ENCODE peak calls at places on chromosomes 6 and 20, in four cellular contexts. R is mucosa of descending colon, O is colonic mucosa, W is cardiac muscle cell. A is an unnamed sample.

GRCh38 chr20:2197166-2197565 is 95.5 kb downstream of the STK35 start:
- DNase-seq in R (no peak), W (no peak), O (no peak), A (no peak)

GRCh38 chr6:169782966-169783760 is 31.7 kb downstream of the ERMARD start:
- DNase-seq in O (no peak), R (no peak), W (no peak), A (no peak)

GRCh38 chr6:151004415-151005024 is 139.0 kb downstream of the MTHFD1L start:
- DNase-seq in O (no peak), W (peak; percentile 96), R (no peak), A (no peak)

GRCh38 chr6:34526241-34526972 is 29.7 kb downstream of the SPDEF start:
- DNase-seq in W (no peak), R (no peak), O (no peak), A (no peak)

GRCh38 chr6:2885967-2886731 is 17.0 kb downstream of the SERPINB9 start:
- DNase-seq in W (no peak), R (no peak), O (no peak), A (no peak)

GRCh38 chr20:4083103-4083864 is 67.9 kb upstream of the RNF24 start:
- DNase-seq in O (no peak), W (no peak), R (no peak), A (no peak)

GRCh38 chr6:45930419-45931059 is 85.1 kb downstream of the CLIC5 start:
- DNase-seq in R (peak; percentile 76), W (peak; percentile 81), O (peak; percentile 79), A (peak; percentile 54)

GRCh38 chr6:113642714-113643442 is 214.3 kb upstream of the MARCKS start:
- DNase-seq in W (peak; percentile 26), O (peak; percentile 95), R (no peak), A (peak; percentile 82)

GRCh38 chr20:58107533-58107932 is 120.9 kb downstream of the ANKRD60 start:
- DNase-seq in O (no peak), W (no peak), R (no peak), A (no peak)

GRCh38 chr6:98840385-98840784 is 6.0 kb downstream of the POU3F2 start:
- DNase-seq in R (no peak), O (no peak), W (no peak), A (no peak)

GRCh38 chr6:159493888-159494632 is 199.0 kb downstream of the SOD2 start:
- DNase-seq in O (no peak), W (peak; percentile 4), R (no peak), A (no peak)

GRCh38 chr6:41895300-41896233 is at the start of gene USP49:
- DNase-seq in R (peak; percentile 91), W (peak; percentile 92), O (peak; percentile 92), A (peak; percentile 97)

GRCh38 chr20:5890773-5891441 is 59.4 kb downstream of the TRMT6 start:
- DNase-seq in O (no peak), W (no peak), R (no peak), A (no peak)

GRCh38 chr20:16952965-16953364 is 204.8 kb downstream of the OTOR start:
- DNase-seq in W (no peak), O (no peak), R (no peak), A (no peak)

GRCh38 chr20:16821211-16822089 is 73.3 kb downstream of the OTOR start:
- DNase-seq in O (no peak), R (no peak), W (peak; percentile 61), A (peak; percentile 42)

GRCh38 chr20:36493013-36493800 is 48.1 kb upstream of the MYL9 start:
- DNase-seq in R (peak; percentile 28), W (no peak), O (peak; percentile 51), A (no peak)

DNA sequence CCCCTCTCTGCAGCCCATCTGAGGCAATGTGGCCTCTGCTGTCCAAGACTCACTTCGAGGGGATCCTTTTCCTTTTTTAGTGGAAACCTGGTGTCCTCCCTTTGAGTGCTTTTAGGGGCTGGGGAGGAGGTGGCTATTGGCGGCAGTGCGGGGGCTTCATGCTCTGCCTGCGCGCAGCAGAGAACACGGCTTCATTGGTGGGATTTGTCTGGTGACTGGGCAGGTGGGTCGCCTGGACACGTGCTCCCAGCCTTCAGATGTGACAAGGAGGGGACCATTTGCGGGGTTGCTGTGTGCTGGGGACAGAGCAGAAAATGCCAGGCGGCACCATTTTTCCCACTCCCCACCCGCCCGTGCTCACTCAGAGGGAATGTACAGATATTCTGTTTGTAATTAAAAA is 417.1 kb upstream of the SULF2 start:
- DNase-seq in R (no peak), O (no peak), W (no peak), A (no peak)
- H3K4me1 ChIP-seq in R (no peaks in the 10 kb centered on the region), O (no peaks in the 10 kb centered on the region), W (peaks cover 4% of the 10 kb centered on the region), A (peaks cover 9% of the 10 kb centered on the region)

GRCh38 chr6:37556884-37557644 is 57.4 kb upstream of the CCDC167 start:
- DNase-seq in W (no peak), R (no peak), O (no peak), A (no peak)

GRCh38 chr6:37555040-37555781 is 55.5 kb upstream of the CCDC167 start:
- DNase-seq in W (no peak), R (no peak), O (no peak), A (no peak)

GRCh38 chr6:37552267-37552666 is 52.6 kb upstream of the CCDC167 start:
- DNase-seq in W (no peak), R (no peak), O (no peak), A (no peak)

GRCh38 chr6:37551867-37552266 is 52.2 kb upstream of the CCDC167 start:
- DNase-seq in R (no peak), O (no peak), W (no peak), A (no peak)

DNA sequence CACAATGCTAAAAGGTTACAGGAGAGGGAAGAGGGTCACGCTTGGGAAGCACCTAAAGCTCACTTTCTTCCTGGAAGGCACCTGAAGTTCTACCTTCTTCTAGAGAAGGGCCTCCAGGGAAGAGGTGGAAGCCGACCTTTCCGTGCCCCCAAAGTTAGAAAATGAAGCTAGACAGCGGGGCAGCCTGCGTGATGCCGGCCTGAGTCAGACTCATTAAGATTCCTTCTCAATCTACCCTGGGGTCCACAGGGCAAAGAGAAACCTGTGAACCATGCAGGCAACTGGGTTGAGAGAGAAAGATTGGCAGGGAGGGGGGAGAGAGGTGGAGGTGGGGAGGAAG is 54.8 kb upstream of the CCDC167 start:
- DNase-seq in O (no peak), W (no peak), R (no peak), A (no peak)
- H3K4me1 ChIP-seq in O (no peaks in the 10 kb centered on the region), W (peaks cover 35% of the 10 kb centered on the region), R (no peaks in the 10 kb centered on the region), A (peaks cover 23% of the 10 kb centered on the region)

DNA sequence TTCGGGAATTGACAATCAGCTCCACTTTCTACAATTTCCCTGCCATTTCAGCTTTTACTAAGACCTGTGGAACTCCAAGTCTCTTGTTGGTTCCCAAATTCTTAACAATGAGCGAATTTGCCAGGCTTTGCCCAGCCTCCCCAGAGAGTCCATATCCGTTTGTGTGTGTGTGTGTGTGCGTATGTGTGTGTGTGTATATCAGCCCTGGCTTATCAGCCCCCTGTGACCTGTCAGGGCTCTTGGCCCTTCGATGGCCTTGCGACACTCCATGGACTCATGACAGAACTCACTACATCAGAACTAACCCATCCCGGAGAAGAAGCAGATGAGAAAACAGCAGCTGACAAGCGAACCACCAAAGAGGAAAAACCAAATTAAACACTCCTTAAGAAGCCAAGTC is 523.8 kb downstream of the CD83 start:
- DNase-seq in R (no peak), W (no peak), O (no peak), A (no peak)
- H3K4me1 ChIP-seq in R (peaks cover 10% of the 10 kb centered on the region), W (peaks cover 38% of the 10 kb centered on the region), O (peaks cover 4% of the 10 kb centered on the region), A (peaks cover 15% of the 10 kb centered on the region)

GRCh38 chr6:156689656-156690055 is 87.5 kb upstream of the ARID1B start:
- DNase-seq in O (no peak), W (no peak), R (no peak), A (no peak)

GRCh38 chr6:156686940-156687874 is 90.0 kb upstream of the ARID1B start:
- DNase-seq in W (peak; percentile 91), R (peak; percentile 93), O (peak; percentile 82), A (peak; percentile 84)

GRCh38 chr6:156687875-156688549 is 89.2 kb upstream of the ARID1B start:
- DNase-seq in R (peak; percentile 48), W (peak; percentile 57), O (peak; percentile 45), A (peak; percentile 39)

GRCh38 chr6:156694679-156695078 is 82.5 kb upstream of the ARID1B start:
- DNase-seq in W (no peak), O (no peak), R (no peak), A (no peak)

GRCh38 chr6:156691018-156691417 is 86.2 kb upstream of the ARID1B start:
- DNase-seq in R (no peak), W (no peak), O (no peak), A (no peak)
- H3K4me1 ChIP-seq in R (peaks cover 2% of the 10 kb centered on the region), W (peaks cover 1% of the 10 kb centered on the region), O (no peaks in the 10 kb centered on the region), A (peaks cover 3% of the 10 kb centered on the region)

A was measured in BE2C.